ENCODE peak calls at places on chromosomes 1 and 21, in nine cellular contexts. G is GM23338, X is esophagus muscularis mucosa, S is breast epithelium, C is endothelial cell of umbilical vein, T is K562, K is upper lobe of left lung, N is stomach, M is HCT116. I is an unnamed sample.

GRCh38 chr1:92117526-92117925 is 37.4 kb downstream of the BTBD8 start:
- DNase-seq in T (no peak), S (no peak), N (no peak), K (no peak), M (no peak), X (no peak), C (peak), G (no peak), I (no peak)

GRCh38 chr1:147723691-147724323 is 36.6 kb downstream of the GJA5 start:
- DNase-seq in G (peak), M (peak), K (peak), X (no peak), C (peak), T (peak), S (no peak), N (no peak), I (no peak)

GRCh38 chr1:234980657-234981396 is 147.8 kb downstream of the TOMM20 start:
- DNase-seq in G (no peak), N (peak), K (peak), T (peak), M (peak), X (peak), C (peak), S (peak), I (peak)

GRCh38 chr1:245016700-245017099 is 138.1 kb upstream of the KIF26B start:
- DNase-seq in K (peak), M (no peak), X (no peak), C (no peak), S (no peak), N (no peak), T (no peak), G (no peak), I (no peak)

GRCh38 chr1:31650161-31650560 is 5.5 kb upstream of the PEF1 start:
- DNase-seq in X (no peak), T (no peak), G (no peak), M (no peak), S (no peak), N (no peak), C (no peak), K (no peak), I (no peak)

GRCh38 chr1:154186177-154186576 is 5.7 kb downstream of the TPM3 start:
- DNase-seq in N (peak), S (peak), X (no peak), T (peak), G (peak), C (peak), M (peak), K (peak), I (peak)

GRCh38 chr1:18100493-18101063 is 7.0 kb upstream of the IGSF21 start:
- DNase-seq in G (peak), K (peak), M (peak), N (peak), C (peak), X (peak), S (peak), T (peak), I (no peak)

GRCh38 chr1:160503087-160503486 is 20.0 kb downstream of the SLAMF6 start:
- DNase-seq in C (no peak), G (no peak), N (no peak), X (no peak), T (no peak), S (no peak), M (no peak), K (no peak), I (no peak)

GRCh38 chr21:36980280-36981048 is 14.0 kb upstream of the HLCS start:
- DNase-seq in C (peak), K (peak), T (no peak), N (peak), X (no peak), M (no peak), G (peak), S (no peak), I (no peak)

GRCh38 chr1:44835738-44836675 is 7.0 kb downstream of the PTCH2 start:
- DNase-seq in K (peak), M (peak), C (peak), S (peak), G (peak), N (peak), X (no peak), T (peak), I (peak)

GRCh38 chr1:16978589-16979474 is 1.6 kb downstream of the MFAP2 start:
- DNase-seq in X (no peak), M (no peak), K (no peak), C (peak), S (peak), N (no peak), G (no peak), T (no peak), I (no peak)

GRCh38 chr1:8294170-8294697 is 23.7 kb upstream of the SLC45A1 start:
- DNase-seq in T (no peak), G (no peak), C (no peak), N (no peak), X (no peak), S (no peak), M (no peak), K (peak), I (no peak)

GRCh38 chr1:119293777-119294176 is 74.8 kb upstream of the HAO2 start:
- DNase-seq in N (no peak), T (no peak), K (no peak), C (no peak), G (peak), M (no peak), X (no peak), S (no peak), I (no peak)

GRCh38 chr1:26853156-26853555 is 9.8 kb upstream of the SFN start:
- DNase-seq in M (peak), G (peak), K (peak), S (peak), T (peak), C (peak), N (peak), X (peak), I (peak)
- TF ChIP-seq POLR2AphosphoS5 in M (peak), G (no peak), K (no peak), S (no peak), T (no peak), C (no peak), N (no peak), X (peak), I (no peak)

GRCh38 chr1:212012034-212012740 is 23.2 kb downstream of the INTS7 start:
- DNase-seq in T (peak), M (peak), N (peak), X (no peak), K (peak), G (peak), C (peak), S (peak), I (no peak)

GRCh38 chr1:212007896-212008295 is 27.5 kb downstream of the INTS7 start:
- DNase-seq in M (no peak), N (no peak), X (no peak), S (no peak), K (no peak), T (no peak), C (no peak), G (no peak), I (no peak)

GRCh38 chr1:212013672-212014071 is 21.7 kb downstream of the INTS7 start:
- DNase-seq in C (no peak), S (no peak), T (no peak), G (no peak), N (no peak), K (no peak), X (no peak), M (no peak), I (no peak)

GRCh38 chr1:212007178-212007577 is 28.2 kb downstream of the INTS7 start:
- DNase-seq in C (no peak), T (no peak), N (no peak), G (no peak), M (no peak), S (no peak), X (no peak), K (no peak), I (no peak)

GRCh38 chr1:212010004-212010403 is 25.4 kb downstream of the INTS7 start:
- DNase-seq in X (no peak), T (no peak), G (no peak), M (no peak), N (no peak), C (no peak), S (no peak), K (no peak), I (no peak)
- TF ChIP-seq POLR2AphosphoS5 in X (no peak), T (no peak), G (no peak), M (no peak), N (no peak), C (no peak), S (no peak), K (no peak), I (no peak)

GRCh38 chr1:1625824-1626206 is 6.2 kb upstream of the MMP23B start:
- DNase-seq in T (no peak), S (no peak), M (no peak), X (no peak), N (no peak), C (no peak), K (no peak), G (no peak), I (no peak)

GRCh38 chr1:1626207-1627141 is 5.5 kb upstream of the MMP23B start:
- DNase-seq in T (no peak), K (no peak), S (no peak), M (no peak), N (no peak), X (no peak), C (no peak), G (no peak), I (no peak)

GRCh38 chr1:1627842-1628655 is 3.9 kb upstream of the MMP23B start:
- DNase-seq in S (no peak), X (no peak), N (no peak), G (peak), C (no peak), T (no peak), M (peak), K (no peak), I (no peak)

GRCh38 chr1:1628656-1629429 is 3.1 kb upstream of the MMP23B start:
- DNase-seq in X (no peak), T (no peak), N (no peak), G (peak), S (no peak), M (peak), K (no peak), C (no peak), I (no peak)

DNA sequence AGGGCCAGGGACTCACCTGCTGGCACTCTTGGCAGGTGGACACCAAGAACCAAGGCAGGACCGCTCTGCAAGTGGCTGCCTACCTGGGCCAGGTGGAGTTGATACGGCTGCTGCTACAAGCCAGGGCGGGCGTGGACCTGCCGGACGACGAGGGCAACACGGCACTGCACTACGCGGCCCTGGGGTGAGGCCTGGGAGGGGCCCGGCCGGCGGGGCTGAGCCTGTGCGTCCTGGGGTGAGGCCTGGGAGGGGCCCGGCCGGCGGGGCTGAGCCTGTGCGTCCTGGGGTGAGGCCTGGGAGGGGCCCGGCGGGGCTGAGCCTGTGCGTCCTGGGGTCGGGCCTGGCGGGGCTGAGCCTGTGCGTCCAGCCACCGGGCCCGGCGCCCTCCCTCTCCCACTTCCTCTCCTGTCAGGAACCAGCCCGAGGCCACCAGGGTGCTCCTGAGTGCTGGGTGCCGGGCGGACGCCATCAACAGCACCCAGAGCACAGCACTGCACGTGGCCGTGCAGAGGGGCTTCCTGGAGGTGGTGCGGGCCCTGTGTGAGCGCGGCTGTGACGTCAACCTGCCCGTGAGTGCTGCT is 4.6 kb upstream of the MMP23B start:
- DNase-seq in T (no peak), C (no peak), K (no peak), X (no peak), M (peak), G (no peak), S (no peak), N (peak), I (no peak)
- TF ChIP-seq POLR2AphosphoS5 in T (no peak), C (no peak), K (no peak), X (no peak), M (peak), G (no peak), S (no peak), N (no peak), I (no peak)

GRCh38 chr1:57010511-57010910 is 44.7 kb upstream of the C8B start:
- DNase-seq in X (no peak), K (no peak), G (no peak), N (no peak), C (no peak), M (no peak), S (no peak), T (no peak), I (no peak)

GRCh38 chr1:57007948-57008347 is 42.1 kb upstream of the C8B start:
- DNase-seq in C (no peak), N (no peak), T (no peak), X (no peak), G (no peak), M (no peak), K (no peak), S (no peak), I (no peak)

GRCh38 chr1:57012280-57012679 is 46.5 kb upstream of the C8B start:
- DNase-seq in S (no peak), N (no peak), M (no peak), K (no peak), C (no peak), X (no peak), T (no peak), G (no peak), I (no peak)

GRCh38 chr1:57003398-57004139 is 37.8 kb upstream of the C8B start:
- DNase-seq in K (no peak), S (no peak), T (no peak), X (no peak), G (no peak), C (no peak), M (no peak), N (no peak), I (no peak)

GRCh38 chr1:57007472-57007871 is 41.7 kb upstream of the C8B start:
- DNase-seq in M (no peak), N (no peak), C (no peak), K (no peak), T (no peak), S (no peak), G (no peak), X (no peak), I (no peak)
- TF ChIP-seq POLR2AphosphoS5 in M (no peak), N (no peak), C (no peak), K (no peak), T (no peak), S (no peak), G (no peak), X (no peak), I (no peak)

GRCh38 chr1:68145418-68146126 is 86.8 kb downstream of the WLS start:
- DNase-seq in N (peak), G (no peak), C (no peak), K (peak), S (peak), X (no peak), T (no peak), M (no peak), I (no peak)
- TF ChIP-seq POLR2AphosphoS5 in N (no peak), G (no peak), C (no peak), K (no peak), S (peak), X (peak), T (no peak), M (no peak), I (no peak)

DNA sequence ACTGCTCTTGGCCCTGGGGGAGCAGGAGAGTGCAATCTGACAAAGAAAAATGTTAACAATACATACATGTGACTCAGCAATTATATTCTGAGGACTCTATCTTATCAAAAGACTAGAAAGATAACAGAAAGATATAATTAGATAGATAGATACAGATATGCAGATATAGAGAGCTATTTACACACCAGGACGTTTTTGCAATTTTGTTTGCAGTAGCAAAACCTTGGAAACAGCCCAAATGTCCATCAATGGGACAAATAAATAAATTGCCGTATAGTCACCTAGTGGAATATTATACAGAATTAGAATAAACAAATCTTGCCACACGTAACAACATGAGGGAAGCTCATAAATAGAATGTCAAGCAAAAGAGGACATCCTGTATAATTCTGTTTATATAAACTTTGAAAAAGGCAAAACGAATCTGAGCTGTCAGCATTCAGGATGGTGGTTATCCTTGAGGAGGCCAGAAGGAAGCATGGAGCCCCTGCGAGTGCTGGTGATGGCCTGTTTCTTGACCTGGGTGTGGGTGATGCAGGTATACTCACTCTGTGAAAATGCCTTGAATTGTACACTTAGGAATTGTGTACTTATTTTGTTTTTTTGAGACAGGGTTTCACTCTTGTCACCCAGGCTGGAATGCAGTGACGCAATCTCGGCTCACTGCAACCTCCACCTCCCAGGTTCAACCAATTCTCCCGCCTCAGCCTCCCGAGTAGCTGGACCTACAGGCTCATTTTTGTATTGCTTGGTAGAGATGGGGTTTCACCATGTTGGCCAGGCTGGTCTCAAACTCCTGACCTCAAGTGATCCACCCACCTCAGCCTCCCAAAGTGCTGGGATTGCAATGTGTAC is 12.8 kb upstream of the TRIM63 start:
- DNase-seq in M (no peak), G (no peak), C (no peak), S (no peak), X (no peak), K (no peak), N (no peak), T (no peak), I (no peak)
- TF ChIP-seq POLR2AphosphoS5 in M (no peak), G (no peak), C (no peak), S (no peak), X (no peak), K (no peak), N (no peak), T (no peak), I (no peak)

GRCh38 chr1:9847269-9847668 is 23.5 kb upstream of the CLSTN1 start:
- DNase-seq in M (no peak), N (no peak), X (no peak), K (no peak), C (no peak), G (no peak), S (no peak), T (no peak), I (no peak)

GRCh38 chr1:9846611-9847171 is 22.9 kb upstream of the CLSTN1 start:
- DNase-seq in M (no peak), G (no peak), K (no peak), C (no peak), S (no peak), N (no peak), X (no peak), T (peak), I (no peak)

GRCh38 chr1:9845914-9846313 is 22.1 kb upstream of the CLSTN1 start:
- DNase-seq in K (no peak), N (no peak), S (no peak), C (no peak), M (no peak), G (no peak), T (no peak), X (no peak), I (no peak)

GRCh38 chr1:9849691-9850441 is 26.1 kb upstream of the CLSTN1 start:
- DNase-seq in S (no peak), G (peak), M (no peak), N (no peak), X (no peak), K (no peak), T (peak), C (no peak), I (peak)

DNA sequence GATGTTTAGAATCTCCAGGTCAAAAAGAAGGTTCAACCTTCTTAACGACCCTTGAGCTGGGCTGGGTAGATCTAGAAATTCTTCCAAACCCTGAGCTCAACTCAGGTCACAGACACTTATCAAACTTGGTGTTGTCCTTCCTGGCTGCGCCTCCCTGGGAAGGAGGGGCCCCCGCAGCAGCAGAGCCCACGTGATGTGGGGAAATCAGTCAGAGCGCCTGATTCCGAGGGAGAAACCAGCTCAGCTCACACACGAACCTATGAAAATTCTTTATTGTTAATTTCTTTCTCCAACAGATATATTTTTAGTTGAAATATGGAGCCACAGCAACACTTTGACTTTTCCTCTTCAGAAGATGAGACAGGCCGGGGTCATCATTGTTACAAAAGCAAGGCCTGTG is 24.3 kb upstream of the CLSTN1 start:
- DNase-seq in S (no peak), X (no peak), C (no peak), N (no peak), T (no peak), K (no peak), M (no peak), G (no peak), I (no peak)
- TF ChIP-seq POLR2AphosphoS5 in S (no peak), X (no peak), C (no peak), N (no peak), T (no peak), K (no peak), M (no peak), G (no peak), I (no peak)

DNA sequence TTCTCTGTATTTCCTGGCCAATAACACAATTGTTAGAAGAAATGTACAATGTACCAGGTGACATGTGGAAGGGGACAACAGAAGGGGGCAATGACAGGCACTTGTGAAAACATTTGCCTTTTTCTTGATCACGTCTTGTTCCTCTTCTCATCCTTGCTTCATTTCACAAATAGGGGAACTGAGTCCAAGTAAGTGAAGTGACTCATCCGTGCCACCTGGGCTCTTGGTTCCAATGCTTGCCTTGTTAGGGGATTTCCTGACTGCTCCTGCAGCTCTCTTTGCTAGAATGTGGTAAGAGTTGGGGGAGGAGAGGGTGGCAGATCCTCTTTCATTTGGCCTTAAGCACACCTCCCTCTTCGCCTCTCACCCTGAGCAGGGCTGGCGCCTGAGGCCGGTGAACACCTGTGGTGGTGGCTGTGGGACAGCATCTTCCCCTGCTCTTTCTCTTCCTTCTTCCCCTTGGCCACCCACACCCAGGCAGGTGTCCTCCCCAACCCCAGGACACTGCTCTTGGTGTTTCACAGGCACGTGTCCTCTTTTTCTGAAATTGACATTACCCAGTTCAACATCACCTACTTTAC is 2.2 kb upstream of the RHEX start:
- DNase-seq in N (no peak), S (no peak), C (no peak), T (no peak), G (no peak), M (no peak), K (peak), X (no peak), I (peak)
- TF ChIP-seq POLR2AphosphoS5 in N (no peak), S (no peak), C (no peak), T (no peak), G (no peak), M (no peak), K (no peak), X (no peak), I (peak)

GRCh38 chr1:37633040-37633949 is 1.4 kb downstream of the RSPO1 start:
- DNase-seq in M (no peak), S (no peak), C (no peak), K (no peak), X (no peak), N (no peak), T (no peak), G (peak), I (no peak)
- TF ChIP-seq POLR2AphosphoS5 in M (no peak), S (no peak), C (no peak), K (no peak), X (no peak), N (no peak), T (no peak), G (peak), I (no peak)

I was measured in GM12892.